ENCODE peak calls at places on chromosome 18, in seven cellular contexts. One of them, this sample, is unnamed.

GRCh38 chr18:28669165-28669564 is 492.2 kb upstream of the CDH2 start:
- DNase-seq in HCT116: no peak
- DNase-seq in HepG2: no peak
- DNase-seq in IMR-90: no peak
- DNase-seq in GM12878: no peak
- DNase-seq in A549: no peak
- DNase-seq in H1: no peak
- DNase-seq in this sample: no peak

GRCh38 chr18:35026407-35027061 is 14.7 kb upstream of the MAPRE2 start:
- DNase-seq in H1: no peak
- DNase-seq in GM12878: no peak
- DNase-seq in HCT116: no peak
- DNase-seq in IMR-90: no peak
- DNase-seq in A549: no peak
- DNase-seq in HepG2: no peak
- DNase-seq in this sample: peak

GRCh38 chr18:79484661-79485621 is 89.2 kb downstream of the NFATC1 start:
- DNase-seq in HCT116: no peak
- DNase-seq in H1: no peak
- DNase-seq in IMR-90: peak
- DNase-seq in A549: no peak
- DNase-seq in HepG2: peak
- DNase-seq in GM12878: no peak
- DNase-seq in this sample: no peak

GRCh38 chr18:49804096-49804495 is 9.2 kb downstream of the ACAA2 start:
- DNase-seq in H1: no peak
- DNase-seq in HCT116: no peak
- DNase-seq in HepG2: no peak
- DNase-seq in IMR-90: no peak
- DNase-seq in GM12878: no peak
- DNase-seq in A549: no peak
- DNase-seq in this sample: no peak

GRCh38 chr18:3452750-3453539 is 3.0 kb downstream of the TGIF1 start:
- DNase-seq in HepG2: no peak
- DNase-seq in IMR-90: peak
- DNase-seq in H1: no peak
- DNase-seq in GM12878: no peak
- DNase-seq in A549: no peak
- DNase-seq in HCT116: no peak
- DNase-seq in this sample: no peak

GRCh38 chr18:73679941-73680700 is 467.5 kb downstream of the FBXO15 start:
- DNase-seq in HCT116: no peak
- DNase-seq in IMR-90: peak
- DNase-seq in H1: no peak
- DNase-seq in A549: no peak
- DNase-seq in GM12878: no peak
- DNase-seq in HepG2: no peak
- DNase-seq in this sample: no peak

GRCh38 chr18:54411781-54412180 is 54.1 kb downstream of the C18orf54 start:
- DNase-seq in A549: no peak
- DNase-seq in IMR-90: no peak
- DNase-seq in HCT116: no peak
- DNase-seq in GM12878: no peak
- DNase-seq in H1: no peak
- DNase-seq in HepG2: no peak
- DNase-seq in this sample: no peak

GRCh38 chr18:32018331-32019250 is at the start of gene RNF125:
- DNase-seq in HepG2: peak
- DNase-seq in H1: peak
- DNase-seq in GM12878: peak
- DNase-seq in HCT116: peak
- DNase-seq in IMR-90: peak
- DNase-seq in A549: peak
- DNase-seq in this sample: peak

GRCh38 chr18:60383865-60384264 is 11.3 kb upstream of the MC4R start:
- DNase-seq in HepG2: no peak
- DNase-seq in A549: no peak
- DNase-seq in GM12878: no peak
- DNase-seq in HCT116: no peak
- DNase-seq in IMR-90: no peak
- DNase-seq in H1: no peak
- DNase-seq in this sample: no peak

GRCh38 chr18:76528477-76529432 is 33.7 kb upstream of the ZNF516 start:
- DNase-seq in HCT116: no peak
- DNase-seq in H1: no peak
- DNase-seq in IMR-90: peak
- DNase-seq in HepG2: peak
- DNase-seq in GM12878: peak
- DNase-seq in A549: no peak
- DNase-seq in this sample: no peak

GRCh38 chr18:51878724-51879123 is 461.3 kb upstream of the DCC start:
- DNase-seq in IMR-90: no peak
- DNase-seq in HepG2: no peak
- DNase-seq in A549: no peak
- DNase-seq in HCT116: no peak
- DNase-seq in H1: no peak
- DNase-seq in GM12878: no peak
- DNase-seq in this sample: no peak

GRCh38 chr18:79399275-79400081 is 3.7 kb downstream of the NFATC1 start:
- DNase-seq in HepG2: no peak
- DNase-seq in A549: no peak
- DNase-seq in IMR-90: no peak
- DNase-seq in GM12878: no peak
- DNase-seq in H1: no peak
- DNase-seq in HCT116: no peak
- DNase-seq in this sample: peak

GRCh38 chr18:1663879-1664705 is 759.4 kb downstream of the ADCYAP1 start:
- DNase-seq in GM12878: no peak
- DNase-seq in H1: peak
- DNase-seq in HCT116: peak
- DNase-seq in HepG2: peak
- DNase-seq in IMR-90: no peak
- DNase-seq in A549: peak
- DNase-seq in this sample: peak

GRCh38 chr18:54780285-54780861 is 47.9 kb upstream of the RAB27B start:
- DNase-seq in HepG2: no peak
- DNase-seq in A549: no peak
- DNase-seq in H1: no peak
- DNase-seq in HCT116: no peak
- DNase-seq in IMR-90: no peak
- DNase-seq in GM12878: no peak
- DNase-seq in this sample: no peak

GRCh38 chr18:24588440-24588839 is 128.0 kb downstream of the HRH4 start:
- DNase-seq in A549: no peak
- DNase-seq in IMR-90: no peak
- DNase-seq in HCT116: no peak
- DNase-seq in H1: no peak
- DNase-seq in HepG2: no peak
- DNase-seq in GM12878: no peak
- DNase-seq in this sample: no peak

GRCh38 chr18:75977069-75977468 is 518.0 kb downstream of the ZNF516 start:
- DNase-seq in GM12878: no peak
- DNase-seq in HCT116: no peak
- DNase-seq in A549: no peak
- DNase-seq in IMR-90: no peak
- DNase-seq in HepG2: no peak
- DNase-seq in H1: no peak
- DNase-seq in this sample: no peak

GRCh38 chr18:59446012-59446411 is 86.9 kb upstream of the LMAN1 start:
- DNase-seq in A549: no peak
- DNase-seq in HCT116: no peak
- DNase-seq in GM12878: no peak
- DNase-seq in H1: no peak
- DNase-seq in IMR-90: peak
- DNase-seq in HepG2: no peak
- DNase-seq in this sample: no peak

GRCh38 chr18:23106575-23106974 is 28.7 kb upstream of the CABLES1 start:
- DNase-seq in H1: no peak
- DNase-seq in GM12878: no peak
- DNase-seq in A549: peak
- DNase-seq in HepG2: peak
- DNase-seq in HCT116: peak
- DNase-seq in IMR-90: peak
- DNase-seq in this sample: no peak

GRCh38 chr18:39681061-39681460 is 2115.5 kb upstream of the CELF4 start:
- DNase-seq in H1: no peak
- DNase-seq in IMR-90: no peak
- DNase-seq in HepG2: no peak
- DNase-seq in HCT116: no peak
- DNase-seq in GM12878: no peak
- DNase-seq in A549: no peak
- DNase-seq in this sample: no peak

GRCh38 chr18:48035556-48035860 is 105.0 kb upstream of the SMAD2 start:
- DNase-seq in IMR-90: no peak
- DNase-seq in HepG2: no peak
- DNase-seq in HCT116: no peak
- DNase-seq in GM12878: no peak
- DNase-seq in H1: no peak
- DNase-seq in A549: no peak
- DNase-seq in this sample: no peak

GRCh38 chr18:48037481-48038271 is 107.2 kb upstream of the SMAD2 start:
- DNase-seq in HepG2: no peak
- DNase-seq in IMR-90: no peak
- DNase-seq in A549: no peak
- DNase-seq in H1: no peak
- DNase-seq in GM12878: no peak
- DNase-seq in HCT116: peak
- DNase-seq in this sample: no peak

GRCh38 chr18:48034651-48035555 is 104.4 kb upstream of the SMAD2 start:
- DNase-seq in HepG2: no peak
- DNase-seq in HCT116: no peak
- DNase-seq in IMR-90: no peak
- DNase-seq in H1: no peak
- DNase-seq in A549: no peak
- DNase-seq in GM12878: no peak
- DNase-seq in this sample: no peak

GRCh38 chr18:48036641-48037421 is 106.4 kb upstream of the SMAD2 start:
- DNase-seq in IMR-90: no peak
- DNase-seq in HCT116: no peak
- DNase-seq in H1: no peak
- DNase-seq in HepG2: no peak
- DNase-seq in A549: no peak
- DNase-seq in GM12878: no peak
- DNase-seq in this sample: no peak

GRCh38 chr18:48036191-48036590 is 105.7 kb upstream of the SMAD2 start:
- DNase-seq in IMR-90: no peak
- DNase-seq in GM12878: no peak
- DNase-seq in A549: no peak
- DNase-seq in HCT116: no peak
- DNase-seq in H1: no peak
- DNase-seq in HepG2: no peak
- DNase-seq in this sample: no peak
- TF ChIP-seq CEBPB in IMR-90: no peak
- TF ChIP-seq CEBPB in GM12878: no peak
- TF ChIP-seq CEBPB in A549: no peak
- TF ChIP-seq CEBPB in HCT116: no peak
- TF ChIP-seq CEBPB in H1: no peak
- TF ChIP-seq CEBPB in HepG2: no peak
- TF ChIP-seq CEBPB in this sample: no peak

GRCh38 chr18:63440897-63441296 is 18.6 kb upstream of the VPS4B start:
- DNase-seq in IMR-90: no peak
- DNase-seq in A549: no peak
- DNase-seq in HepG2: no peak
- DNase-seq in H1: no peak
- DNase-seq in GM12878: no peak
- DNase-seq in HCT116: no peak
- DNase-seq in this sample: no peak
- TF ChIP-seq CEBPB in IMR-90: no peak
- TF ChIP-seq CEBPB in A549: no peak
- TF ChIP-seq CEBPB in HepG2: no peak
- TF ChIP-seq CEBPB in H1: no peak
- TF ChIP-seq CEBPB in GM12878: no peak
- TF ChIP-seq CEBPB in HCT116: no peak
- TF ChIP-seq CEBPB in this sample: no peak

GRCh38 chr18:48456838-48457237 is 47.7 kb upstream of the ZBTB7C start:
- DNase-seq in H1: no peak
- DNase-seq in GM12878: no peak
- DNase-seq in HCT116: no peak
- DNase-seq in A549: no peak
- DNase-seq in HepG2: no peak
- DNase-seq in IMR-90: no peak
- DNase-seq in this sample: no peak

GRCh38 chr18:48453330-48454063 is 44.3 kb upstream of the ZBTB7C start:
- DNase-seq in HepG2: no peak
- DNase-seq in IMR-90: no peak
- DNase-seq in GM12878: no peak
- DNase-seq in HCT116: no peak
- DNase-seq in A549: no peak
- DNase-seq in H1: no peak
- DNase-seq in this sample: no peak

GRCh38 chr18:48454146-48454796 is 45.1 kb upstream of the ZBTB7C start:
- DNase-seq in A549: no peak
- DNase-seq in GM12878: no peak
- DNase-seq in HepG2: peak
- DNase-seq in H1: no peak
- DNase-seq in IMR-90: no peak
- DNase-seq in HCT116: no peak
- DNase-seq in this sample: no peak

GRCh38 chr18:48455555-48456478 is 46.6 kb upstream of the ZBTB7C start:
- DNase-seq in GM12878: no peak
- DNase-seq in HepG2: no peak
- DNase-seq in H1: no peak
- DNase-seq in HCT116: peak
- DNase-seq in IMR-90: peak
- DNase-seq in A549: no peak
- DNase-seq in this sample: no peak

GRCh38 chr18:48452863-48453323 is 43.7 kb upstream of the ZBTB7C start:
- DNase-seq in A549: no peak
- DNase-seq in IMR-90: peak
- DNase-seq in GM12878: no peak
- DNase-seq in H1: no peak
- DNase-seq in HCT116: no peak
- DNase-seq in HepG2: peak
- DNase-seq in this sample: no peak
- TF ChIP-seq CEBPB in A549: no peak
- TF ChIP-seq CEBPB in IMR-90: no peak
- TF ChIP-seq CEBPB in GM12878: no peak
- TF ChIP-seq CEBPB in H1: no peak
- TF ChIP-seq CEBPB in HCT116: no peak
- TF ChIP-seq CEBPB in HepG2: no peak
- TF ChIP-seq CEBPB in this sample: no peak

DNA sequence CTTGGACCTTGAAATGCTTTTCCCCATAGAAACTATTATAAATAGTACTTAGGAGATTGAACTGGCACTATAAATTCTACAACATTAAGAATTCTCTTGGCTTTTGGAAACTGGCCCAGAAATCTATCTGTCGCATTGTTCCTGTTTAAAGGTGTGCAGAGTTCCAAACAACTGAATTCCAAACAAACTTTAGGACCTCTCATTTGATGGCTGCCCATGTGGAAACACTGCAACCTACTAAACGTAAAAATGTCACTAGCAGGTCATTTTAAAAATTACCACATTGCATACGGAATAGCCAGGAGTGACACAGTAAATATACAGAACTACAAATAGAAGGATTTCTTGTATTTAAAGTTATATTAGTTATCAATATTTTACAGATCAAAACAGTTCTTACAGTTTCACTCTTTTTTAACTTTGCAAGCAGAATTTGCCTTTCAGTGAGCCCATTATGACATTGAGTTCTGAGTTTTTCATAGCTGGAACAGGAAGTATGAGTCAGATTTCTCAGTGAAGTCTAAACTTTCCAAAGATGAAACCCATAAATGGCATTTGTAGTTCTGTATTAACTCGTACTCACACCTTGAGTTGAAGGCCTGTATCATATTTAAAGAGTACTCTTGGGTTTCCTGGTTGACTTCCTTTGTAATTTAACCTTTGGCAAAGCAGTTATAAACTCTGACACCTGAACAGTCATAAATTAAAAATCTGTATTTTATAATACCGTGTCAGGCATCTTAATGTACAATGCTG is 142.3 kb upstream of the BOD1L2 start:
- DNase-seq in A549: no peak
- DNase-seq in HCT116: no peak
- DNase-seq in HepG2: peak
- DNase-seq in IMR-90: peak
- DNase-seq in H1: no peak
- DNase-seq in GM12878: peak
- DNase-seq in this sample: no peak
- TF ChIP-seq CEBPB in A549: no peak
- TF ChIP-seq CEBPB in HCT116: no peak
- TF ChIP-seq CEBPB in HepG2: no peak
- TF ChIP-seq CEBPB in IMR-90: no peak
- TF ChIP-seq CEBPB in H1: no peak
- TF ChIP-seq CEBPB in GM12878: no peak
- TF ChIP-seq CEBPB in this sample: no peak